ENCODE peak calls at places on chromosomes 2 and 18, in eight cellular contexts. E is right lobe of liver, H is kidney, K is heart right ventricle, S is OCI-LY7, J is hepatocyte, Q is cardiac muscle cell, A is uterus. V is an unnamed sample.
A peak's percentile ranks its signal among the peaks of the same experiment; 100 is the strongest.

GRCh38 chr18:59634096-59634495 is 63.1 kb downstream of the CCBE1 start:
- DNase-seq in E (no peak), H (no peak), K (no peak), S (no peak), J (no peak), Q (no peak), A (no peak), V (no peak)

GRCh38 chr2:119523959-119524694 is at the start of gene SCTR:
- DNase-seq in E (no peak), H (no peak), K (no peak), S (no peak), J (peak; percentile 43), Q (no peak), A (no peak), V (no peak)

GRCh38 chr18:63146185-63146584 is 173.4 kb downstream of the BCL2 start:
- DNase-seq in E (no peak), H (no peak), K (no peak), S (no peak), J (no peak), Q (no peak), A (no peak), V (no peak)

GRCh38 chr18:48896875-48897511 is 53.8 kb downstream of the SMAD7 start:
- DNase-seq in E (peak; percentile 76), H (peak; percentile 78), K (peak; percentile 54), S (peak; percentile 13), J (peak; percentile 13), Q (no peak), A (no peak), V (peak; percentile 81)

GRCh38 chr2:109173311-109174171 is 44.5 kb downstream of the SH3RF3 start:
- DNase-seq in E (no peak), H (peak; percentile 89), K (peak; percentile 72), S (no peak), J (peak; percentile 48), Q (peak; percentile 94), A (peak; percentile 69), V (peak; percentile 90)

GRCh38 chr2:162473-163135 is 101.2 kb downstream of the SH3YL1 start:
- DNase-seq in E (no peak), H (no peak), K (no peak), S (no peak), J (peak; percentile 34), Q (no peak), A (peak; percentile 85), V (no peak)

GRCh38 chr2:218961651-218962570 is 2.4 kb downstream of the CDK5R2 start:
- DNase-seq in E (no peak), H (peak; percentile 51), K (no peak), S (no peak), J (no peak), Q (no peak), A (no peak), V (no peak)

GRCh38 chr18:9137168-9138066 is 836 bp downstream of the ANKRD12 start:
- DNase-seq in E (peak; percentile 82), H (peak; percentile 90), K (peak; percentile 73), S (peak; percentile 84), J (peak; percentile 91), Q (peak; percentile 80), A (peak; percentile 49), V (no peak)

GRCh38 chr2:30223413-30223874 is 7.9 kb upstream of the LBH start:
- DNase-seq in E (no peak), H (no peak), K (no peak), S (peak; percentile 66), J (no peak), Q (no peak), A (no peak), V (no peak)

DNA sequence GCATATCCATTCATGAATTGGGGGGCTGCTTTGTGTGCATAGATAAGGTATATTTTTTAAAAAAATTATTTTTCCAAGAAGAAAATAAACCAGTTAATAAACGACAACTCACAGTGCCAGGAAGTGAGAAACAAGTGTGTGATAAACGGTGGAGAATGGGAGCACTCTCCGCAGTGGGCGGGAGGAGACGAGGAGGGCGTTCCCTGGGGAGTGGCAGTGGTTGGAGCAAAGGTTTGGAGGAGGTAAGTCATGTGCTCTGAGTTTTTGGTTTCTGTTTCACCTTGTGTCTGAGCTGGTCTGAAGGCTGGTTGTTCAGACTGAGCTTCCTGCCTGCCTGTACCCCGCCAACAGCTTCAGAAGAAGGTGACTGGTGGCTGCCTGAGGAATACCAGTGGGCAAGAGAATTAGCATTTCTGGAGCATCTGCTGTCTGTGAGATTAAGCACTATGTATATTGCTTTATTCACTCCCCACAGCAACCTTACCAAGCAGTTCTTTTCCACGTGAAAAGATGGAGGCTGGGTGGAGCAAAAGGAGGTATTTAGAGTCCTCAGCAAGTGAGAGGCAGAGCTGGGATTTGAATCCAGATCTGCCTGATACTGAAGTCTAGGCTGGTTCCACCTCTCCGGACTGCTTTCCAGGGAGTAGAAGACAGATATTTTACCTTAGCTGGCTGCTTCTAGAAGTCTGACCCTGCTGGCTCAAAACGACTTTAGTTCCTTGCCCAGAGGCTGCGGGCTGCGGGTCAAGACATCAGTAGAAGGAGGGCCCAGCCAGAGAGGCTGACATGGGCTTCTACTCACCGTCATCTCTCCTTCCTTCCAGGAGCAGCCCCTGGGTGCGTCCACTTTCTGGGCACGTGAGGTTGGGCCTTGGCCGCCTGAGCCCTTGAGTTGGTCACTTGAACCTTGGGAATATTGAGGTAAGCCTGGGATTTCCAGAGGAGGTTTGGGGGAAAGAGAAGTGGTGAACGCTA is 26.9 kb upstream of the CASP8 start:
- DNase-seq in E (peak; percentile 92), H (peak; percentile 93), K (peak; percentile 52), S (peak; percentile 96), J (peak; percentile 75), Q (peak; percentile 44), A (peak; percentile 47), V (no peak)
- H3K4me3 ChIP-seq in E (peak overlapping the region; percentile 52), H (peak overlapping the region; percentile 63), K (peak overlapping the region; percentile 39), S (peak overlapping the region; percentile 78), J (no peak overlapping the region), Q (no peak overlapping the region), A (no peak overlapping the region), V (peak overlapping the region; percentile 27)

DNA sequence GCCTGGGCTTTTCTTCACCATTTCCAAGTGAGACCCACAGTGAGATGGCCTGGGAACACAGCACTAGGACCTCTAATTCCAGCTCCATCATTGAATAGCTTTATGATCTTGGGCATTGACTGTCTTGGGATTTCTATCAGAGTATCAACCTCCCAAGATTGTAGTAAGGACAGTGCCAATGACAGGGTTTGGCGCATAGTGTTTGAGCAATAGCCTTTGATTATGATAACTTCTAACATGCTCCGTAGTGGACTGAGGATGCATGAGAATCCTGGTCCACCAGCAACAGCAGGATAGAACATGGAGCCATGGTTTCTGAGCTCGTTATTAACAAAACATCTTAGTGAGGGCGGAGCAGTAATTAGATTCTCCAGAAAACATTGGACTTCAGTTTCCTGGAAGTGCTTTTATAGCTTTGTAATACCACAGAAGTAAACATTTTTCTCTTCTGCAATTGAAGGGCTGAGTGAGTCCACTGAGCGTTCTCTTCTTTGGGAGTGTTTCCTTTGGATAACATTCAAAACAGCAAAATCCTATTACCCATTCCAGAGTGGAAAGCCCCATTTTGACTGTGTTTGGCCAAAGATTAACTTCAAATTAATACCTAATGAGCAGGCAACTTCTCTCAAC is 63.7 kb downstream of the IL1R2 start:
- DNase-seq in E (no peak), H (no peak), K (no peak), S (no peak), J (no peak), Q (peak; percentile 63), A (no peak), V (no peak)
- H3K27ac ChIP-seq in E (peak overlapping the region; percentile 91), H (peak overlapping the region; percentile 26), K (peak overlapping the region; percentile 8), S (no peak overlapping the region), J (peak overlapping the region; percentile 63), Q (no peak overlapping the region), A (peak overlapping the region; percentile 60), V (peak overlapping the region; percentile 72)

GRCh38 chr2:154125900-154126299 is 254.2 kb downstream of the GALNT13 start:
- DNase-seq in E (no peak), H (no peak), K (no peak), S (no peak), J (no peak), Q (no peak), A (no peak), V (no peak)

DNA sequence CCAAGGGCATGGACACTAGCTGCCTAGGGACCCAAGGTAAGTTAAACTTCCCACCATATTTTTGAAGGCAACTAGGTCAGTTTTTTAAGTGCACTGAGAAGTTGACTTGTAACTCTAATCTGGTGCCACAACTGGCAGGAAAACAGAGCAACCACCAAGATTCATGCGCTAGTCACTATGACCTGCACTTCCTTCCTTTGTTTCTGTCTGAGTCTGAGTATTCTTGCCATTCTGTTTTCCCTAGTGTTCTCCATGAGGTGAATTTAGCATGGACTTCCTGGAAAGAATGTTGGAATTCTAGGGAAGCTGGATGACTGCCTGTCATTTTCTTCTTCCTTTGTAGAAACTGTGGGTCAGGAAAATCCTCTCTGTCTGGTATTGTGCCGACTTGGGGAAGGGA is 249.0 kb downstream of the GALNT13 start:
- DNase-seq in E (no peak), H (no peak), K (no peak), S (no peak), J (no peak), Q (no peak), A (no peak), V (no peak)
- H3K9me3 ChIP-seq in E (no peaks in the 10 kb centered on the region), H (peaks cover 7% of the 10 kb centered on the region), K (peaks cover 45% of the 10 kb centered on the region), S (no peaks in the 10 kb centered on the region), J (peaks cover 8% of the 10 kb centered on the region), Q (no peaks in the 10 kb centered on the region), A (no peaks in the 10 kb centered on the region), V (peaks cover 18% of the 10 kb centered on the region)

GRCh38 chr2:25929789-25930473 is 51.6 kb upstream of the ASXL2 start:
- DNase-seq in E (no peak), H (peak; percentile 48), K (no peak), S (no peak), J (no peak), Q (no peak), A (no peak), V (no peak)
- H3K4me3 ChIP-seq in E (no peak overlapping the region), H (no peak overlapping the region), K (no peak overlapping the region), S (no peak overlapping the region), J (no peak overlapping the region), Q (no peak overlapping the region), A (no peak overlapping the region), V (no peak overlapping the region)

V was measured in right atrium auricular region.